ENCODE peak calls at places on chromosome 10, in four cellular contexts. N, S, C and M are unnamed samples.

GRCh38 chr10:29370612-29371092 is 81.8 kb downstream of the LYZL1 start:
- DNase-seq in N (no peak), S (no peak), C (no peak), M (no peak)

GRCh38 chr10:63554666-63555065 is 33.5 kb downstream of the REEP3 start:
- DNase-seq in N (peak), S (no peak), C (no peak), M (no peak)

GRCh38 chr10:76432274-76433012 is 1001.0 kb downstream of the LRMDA start:
- DNase-seq in N (no peak), S (peak), C (no peak), M (no peak)

GRCh38 chr10:20976390-20976789 is 79.3 kb upstream of the NEBL start:
- DNase-seq in N (no peak), S (no peak), C (no peak), M (no peak)

GRCh38 chr10:114876602-114877300 is 55.2 kb downstream of the FHIP2A start:
- DNase-seq in N (peak), S (peak), C (peak), M (no peak)

GRCh38 chr10:110016037-110016436 is 8.3 kb downstream of the ADD3 start:
- DNase-seq in N (peak), S (no peak), C (no peak), M (no peak)

GRCh38 chr10:121590772-121591171 is 7.5 kb downstream of the FGFR2 start:
- DNase-seq in N (no peak), S (no peak), C (no peak), M (no peak)

GRCh38 chr10:129604333-129605032 is 137.4 kb downstream of the MGMT start:
- DNase-seq in N (peak), S (no peak), C (no peak), M (no peak)

GRCh38 chr10:54577682-54578081 is 223.3 kb downstream of the PCDH15 start:
- DNase-seq in N (no peak), S (no peak), C (no peak), M (no peak)
- TF ChIP-seq CTCF in N (no peak), S (no peak), C (no peak), M (no peak)

DNA sequence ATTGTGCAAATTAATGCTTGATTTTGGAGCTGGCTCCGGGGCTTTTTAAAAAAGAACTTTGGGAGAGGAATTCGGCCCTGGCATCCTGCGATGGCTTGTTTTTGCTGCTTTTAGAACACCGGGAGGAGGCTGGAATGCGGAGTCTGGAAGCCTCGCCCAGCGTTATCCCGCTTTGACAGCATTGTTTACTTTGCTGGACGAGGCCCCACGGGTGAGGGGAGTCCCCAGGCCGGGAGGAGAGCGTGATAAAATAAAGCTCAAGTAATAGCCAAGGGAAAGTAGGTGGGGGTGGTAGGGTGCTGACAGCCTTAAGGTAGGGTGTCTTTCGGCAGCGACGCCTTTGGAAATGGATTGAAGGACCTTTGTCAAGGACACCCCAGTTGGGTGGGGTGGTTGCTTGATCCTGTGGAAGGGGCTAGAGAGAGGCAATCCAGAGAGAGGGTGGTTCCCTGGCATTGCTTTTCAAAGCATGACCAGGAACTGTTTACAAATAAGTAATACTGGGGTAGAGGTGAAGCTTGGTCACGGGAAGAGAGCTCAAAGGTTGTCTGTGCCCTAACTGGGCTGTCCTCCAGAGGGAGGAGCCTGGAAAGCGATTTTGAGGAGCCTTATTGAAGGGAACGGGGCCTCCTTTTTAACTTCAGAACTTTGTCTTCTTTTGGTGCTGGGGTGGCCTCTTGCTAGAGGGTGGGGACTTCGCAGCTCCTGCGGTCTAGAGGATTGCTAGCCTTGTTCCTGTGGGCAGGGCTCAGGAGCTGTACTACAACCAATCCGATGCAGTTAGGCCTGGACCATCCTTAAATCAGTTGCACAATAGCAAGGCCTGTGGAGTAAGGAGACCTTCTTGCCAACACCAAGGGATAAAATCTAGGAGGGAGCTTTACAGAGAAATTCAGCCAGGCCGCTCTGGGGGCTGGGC is 1.2 kb downstream of the EIF4EBP2 start:
- DNase-seq in N (peak), S (peak), C (no peak), M (peak)
- TF ChIP-seq CTCF in N (no peak), S (no peak), C (no peak), M (no peak)

DNA sequence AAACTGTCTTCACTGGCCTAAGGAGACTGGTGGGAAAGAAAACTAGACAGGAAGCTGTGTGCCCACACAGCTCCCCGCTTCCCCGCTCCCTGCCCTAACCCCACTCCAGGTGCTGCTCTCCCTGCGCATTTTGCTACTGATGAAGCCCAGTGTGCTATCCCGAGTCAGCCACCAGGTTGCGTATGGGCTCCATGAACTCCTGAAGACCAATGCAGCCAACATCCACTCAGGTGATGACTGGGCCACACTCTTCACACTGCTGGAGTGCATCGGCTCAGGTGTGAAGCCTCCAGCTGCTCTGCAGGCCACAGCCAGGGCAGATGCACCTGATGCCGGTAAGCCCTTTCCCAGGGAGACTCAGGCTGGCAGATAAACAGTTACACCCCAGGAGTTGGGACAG is 20.3 kb upstream of the NFKB2 start:
- DNase-seq in N (no peak), S (no peak), C (no peak), M (no peak)
- TF ChIP-seq CTCF in N (peak), S (no peak), C (no peak), M (no peak)

GRCh38 chr10:11454958-11455566 is 156.4 kb downstream of the USP6NL start:
- DNase-seq in N (no peak), S (no peak), C (no peak), M (no peak)
- TF ChIP-seq CTCF in N (peak), S (no peak), C (peak), M (no peak)

DNA sequence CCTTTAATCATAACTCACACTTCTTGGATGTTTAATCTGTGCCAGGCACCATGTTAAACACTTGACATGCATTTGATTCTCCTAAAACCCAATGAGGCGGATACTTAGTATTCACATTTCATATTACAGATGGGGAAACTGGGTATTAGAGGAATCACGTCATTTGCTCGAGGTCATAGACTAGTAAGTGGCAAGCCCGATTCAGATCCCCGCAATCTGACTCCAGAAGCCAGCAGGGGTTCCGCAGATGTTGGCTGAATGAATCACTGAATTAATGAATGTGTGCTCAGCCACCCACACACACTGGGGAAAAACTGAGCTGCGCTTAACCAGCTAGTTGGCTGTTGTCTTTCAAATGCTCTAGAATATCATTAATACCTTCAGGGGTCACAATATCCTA is 22.5 kb upstream of the ENO4 start:
- DNase-seq in N (no peak), S (no peak), C (no peak), M (no peak)
- TF ChIP-seq CTCF in N (no peak), S (no peak), C (no peak), M (no peak)

GRCh38 chr10:123097039-123097438 is 38.7 kb upstream of the HMX3 start:
- DNase-seq in N (no peak), S (no peak), C (no peak), M (no peak)

GRCh38 chr10:123103944-123104343 is 31.8 kb upstream of the HMX3 start:
- DNase-seq in N (no peak), S (no peak), C (no peak), M (no peak)

GRCh38 chr10:123102673-123103072 is 33.1 kb upstream of the HMX3 start:
- DNase-seq in N (no peak), S (no peak), C (no peak), M (no peak)

GRCh38 chr10:123100030-123100762 is 35.6 kb upstream of the HMX3 start:
- DNase-seq in N (no peak), S (no peak), C (no peak), M (no peak)

GRCh38 chr10:123101844-123102243 is 33.9 kb upstream of the HMX3 start:
- DNase-seq in N (no peak), S (no peak), C (no peak), M (no peak)
- TF ChIP-seq CTCF in N (no peak), S (no peak), C (no peak), M (no peak)

DNA sequence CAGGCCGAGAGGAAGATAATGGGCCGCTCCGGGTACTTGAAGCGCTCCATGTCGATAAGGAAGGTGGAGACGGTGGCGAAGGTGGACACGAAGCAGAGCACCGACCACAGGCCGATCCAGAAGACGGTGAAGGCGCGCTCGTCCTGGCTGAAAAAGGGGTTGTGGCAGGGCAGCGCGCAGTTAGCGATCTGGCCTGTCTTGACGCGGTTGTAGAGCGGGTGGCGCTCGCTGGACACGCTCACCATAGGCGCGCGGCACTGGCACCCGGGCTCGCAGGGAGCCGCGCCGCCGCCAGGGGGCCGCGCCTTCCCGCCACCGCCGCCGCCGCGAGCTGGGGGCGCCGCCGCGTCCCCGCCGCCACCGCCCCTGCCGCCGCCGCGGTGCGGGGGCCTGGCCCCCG is 1.6 kb downstream of the FZD8 start:
- DNase-seq in N (peak), S (peak), C (peak), M (peak)
- TF ChIP-seq CTCF in N (peak), S (peak), C (peak), M (peak)

DNA sequence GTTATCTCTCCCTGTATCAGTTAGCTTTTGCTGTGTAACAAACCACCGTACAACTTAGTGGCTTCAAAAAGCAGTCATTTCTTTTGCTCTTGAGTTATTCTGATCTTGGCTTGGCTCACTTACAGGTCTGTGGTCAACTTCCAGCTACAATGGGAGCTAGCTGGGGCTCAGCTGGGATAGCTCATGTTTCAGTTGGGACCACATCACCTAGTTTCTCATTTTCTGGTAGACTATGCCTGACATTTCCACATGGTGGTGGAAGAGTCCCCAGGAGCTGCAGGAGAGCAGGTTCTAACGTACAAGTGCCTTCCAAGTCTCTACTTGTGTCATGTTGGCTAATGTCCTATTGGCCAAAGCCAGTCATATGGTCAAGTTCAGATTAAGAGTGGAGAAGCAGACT is 25.8 kb upstream of the PIP4K2A start:
- DNase-seq in N (no peak), S (no peak), C (no peak), M (no peak)
- TF ChIP-seq CTCF in N (no peak), S (no peak), C (no peak), M (no peak)